ENCODE peak calls at places on chromosomes 2 and 18, in six cellular contexts. X is body of pancreas, P is AG04450, D is sigmoid colon, Q is Peyer's patch, M is fibroblast of pulmonary artery. J is an unnamed sample.
A peak's percentile ranks its signal among the peaks of the same experiment; 100 is the strongest.

GRCh38 chr2:191249131-191249813 is 4.1 kb downstream of the MYO1B start:
- DNase-seq in Q (no peak), P (no peak), X (no peak), M (peak; percentile 20), D (no peak), J (no peak)

GRCh38 chr18:26457611-26458350 is 90.6 kb downstream of the KCTD1 start:
- DNase-seq in D (no peak), X (no peak), P (no peak), M (no peak), Q (no peak), J (no peak)

GRCh38 chr2:27050281-27050995 is 1.0 kb upstream of the AGBL5 start:
- DNase-seq in M (peak; percentile 95), Q (peak; percentile 97), P (peak; percentile 95), X (peak; percentile 93), D (peak; percentile 96), J (peak; percentile 92)

GRCh38 chr2:54499666-54500065 is 43.5 kb downstream of the SPTBN1 start:
- DNase-seq in D (no peak), P (no peak), X (peak; percentile 19), M (peak; percentile 73), Q (no peak), J (no peak)

GRCh38 chr2:72144746-72145657 is 2.7 kb downstream of the CYP26B1 start:
- DNase-seq in P (no peak), X (peak; percentile 35), M (no peak), Q (peak; percentile 62), D (peak; percentile 76), J (no peak)

GRCh38 chr2:47664817-47665216 is 118.1 kb upstream of the MSH6 start:
- DNase-seq in D (no peak), X (peak; percentile 4), P (no peak), M (no peak), Q (peak; percentile 46), J (no peak)

GRCh38 chr2:240172071-240172895 is 31.8 kb upstream of the OTOS start:
- DNase-seq in P (no peak), M (no peak), X (no peak), Q (no peak), D (no peak), J (no peak)

GRCh38 chr2:10311736-10312135 is 9.0 kb downstream of the HPCAL1 start:
- DNase-seq in X (no peak), Q (no peak), M (no peak), D (no peak), P (no peak), J (no peak)

GRCh38 chr2:31558401-31559295 is 22.1 kb downstream of the SRD5A2 start:
- DNase-seq in M (peak; percentile 14), P (no peak), Q (no peak), D (no peak), X (no peak), J (peak; percentile 2)

DNA sequence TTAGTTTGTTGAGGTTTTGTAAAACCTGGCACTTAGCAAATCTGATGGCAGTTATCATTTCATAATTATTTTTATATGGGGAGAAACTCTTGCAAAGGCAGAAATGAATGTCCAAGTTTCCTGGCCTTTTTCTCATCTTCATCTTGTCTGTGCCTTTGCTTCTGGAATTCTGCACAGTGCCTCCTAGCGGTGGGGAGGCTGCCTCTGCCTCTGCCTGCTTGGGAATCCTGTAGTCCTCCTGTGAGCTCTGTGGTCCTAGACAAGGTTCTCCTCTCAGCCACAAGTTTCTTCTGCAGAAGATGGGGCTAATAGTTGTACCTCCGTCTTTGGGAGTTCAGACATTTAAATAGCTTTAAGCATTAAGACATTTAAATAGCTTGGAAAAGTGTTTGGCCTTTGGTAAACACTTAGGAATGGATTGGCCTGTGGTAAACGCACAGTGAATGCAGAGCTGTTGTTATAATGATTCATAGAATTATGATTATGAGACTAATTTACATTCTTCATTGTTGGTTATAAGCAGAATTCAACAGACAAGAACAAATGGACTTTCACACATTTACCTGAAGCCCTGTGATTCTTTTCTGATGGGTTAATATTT is 101.2 kb downstream of the ZNF236 start:
- DNase-seq in D (no peak), P (no peak), X (no peak), M (peak; percentile 31), Q (no peak), J (no peak)
- TF ChIP-seq CTCF in D (peak; percentile 31), P (peak; percentile 49), X (peak; percentile 23), M (peak; percentile 52), Q (no peak), J (peak; percentile 48)

DNA sequence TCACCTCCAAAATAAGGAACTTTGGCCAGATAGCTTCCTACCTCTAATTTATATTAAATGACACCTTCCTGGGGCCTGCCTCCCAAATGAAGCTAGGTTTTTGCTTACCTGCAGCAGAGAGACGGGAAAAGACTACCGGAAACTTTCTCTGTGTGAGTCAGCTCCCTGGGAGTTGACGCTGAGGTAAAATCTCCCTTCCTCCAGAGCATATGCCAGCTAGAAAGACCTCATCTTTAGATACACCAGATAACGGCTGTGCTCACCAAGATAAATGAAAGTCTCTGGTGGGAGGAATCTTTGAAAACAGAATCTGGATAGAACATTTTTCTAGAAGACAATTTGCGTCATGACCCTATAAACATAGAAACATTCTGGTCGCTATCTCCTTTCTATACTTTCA is 99.7 kb upstream of the RFX8 start:
- DNase-seq in P (no peak), Q (no peak), X (no peak), M (no peak), D (no peak), J (no peak)
- H3K4me3 ChIP-seq in P (no peak overlapping the region), Q (no peak overlapping the region), X (no peak overlapping the region), M (no peak overlapping the region), D (no peak overlapping the region), J (no peak overlapping the region)

GRCh38 chr2:223601932-223602676 is at the start of gene SCG2:
- DNase-seq in P (peak; percentile 87), M (peak; percentile 95), Q (peak; percentile 61), D (peak; percentile 80), X (peak; percentile 76), J (peak; percentile 60)
- TF ChIP-seq CTCF in P (peak; percentile 48), M (peak; percentile 43), Q (no peak), D (no peak), X (peak; percentile 41), J (peak; percentile 5)

DNA sequence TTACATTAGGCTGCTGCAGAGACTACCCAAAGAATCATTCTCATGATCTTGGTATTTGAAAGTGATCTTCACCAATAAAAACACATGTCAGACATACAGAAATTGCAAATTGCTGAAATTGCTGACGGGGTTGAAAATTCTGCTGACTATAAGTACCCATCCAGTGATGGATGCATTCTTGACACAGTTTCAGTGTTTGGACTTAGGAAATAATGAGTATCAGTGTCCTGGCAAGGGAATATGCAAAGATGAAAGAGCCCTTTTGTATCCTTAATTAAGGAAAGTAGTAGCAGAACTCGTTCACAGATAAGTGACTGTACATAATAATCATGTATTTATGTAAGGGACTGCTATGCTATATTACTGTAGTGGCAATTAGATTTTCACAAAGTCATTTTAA is 221.1 kb upstream of the ATP5MC3 start:
- DNase-seq in Q (no peak), D (no peak), X (no peak), M (no peak), P (no peak), J (no peak)
- H3K4me3 ChIP-seq in Q (no peak overlapping the region), D (no peak overlapping the region), X (no peak overlapping the region), M (no peak overlapping the region), P (no peak overlapping the region), J (no peak overlapping the region)

GRCh38 chr18:10482363-10482984 is 28.0 kb downstream of the APCDD1 start:
- DNase-seq in X (no peak), Q (no peak), M (no peak), P (no peak), D (no peak), J (no peak)
- TF ChIP-seq CTCF in X (no peak), Q (no peak), M (no peak), P (no peak), D (no peak), J (no peak)

GRCh38 chr2:12017499-12018185 is 271.2 kb downstream of the LPIN1 start:
- DNase-seq in D (no peak), X (no peak), Q (no peak), P (no peak), M (no peak), J (no peak)

DNA sequence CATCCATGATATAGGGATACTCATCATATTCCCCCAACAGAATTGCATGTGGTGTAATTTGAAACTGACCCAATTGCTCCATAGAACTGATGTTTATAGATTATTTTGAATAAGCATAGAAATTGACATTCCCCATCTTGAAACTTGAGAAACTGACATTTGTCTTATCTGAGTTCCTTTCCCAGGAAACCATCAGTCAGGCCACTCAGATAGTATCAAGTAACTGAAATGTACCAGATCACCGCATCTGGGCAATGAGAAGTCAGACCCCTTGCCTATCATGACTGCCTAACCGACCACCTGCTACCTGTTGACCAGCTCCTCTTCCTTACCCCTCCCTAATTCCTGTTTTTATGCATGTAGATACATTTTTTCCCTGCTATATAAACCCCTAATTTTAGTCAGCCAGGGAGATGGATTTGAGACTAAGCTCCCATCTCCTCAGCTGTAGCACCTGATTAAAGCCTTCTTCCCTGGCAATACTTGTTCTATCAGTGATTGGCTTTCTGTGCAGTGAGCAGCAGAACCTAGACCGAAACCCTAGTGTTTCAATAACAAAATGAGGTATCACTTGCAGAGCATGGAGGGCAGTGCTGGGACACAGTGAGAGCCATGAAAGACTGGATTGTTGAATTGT is 274.5 kb downstream of the LPIN1 start:
- DNase-seq in Q (no peak), D (no peak), P (no peak), M (no peak), X (no peak), J (no peak)
- H3K4me3 ChIP-seq in Q (no peak overlapping the region), D (no peak overlapping the region), P (no peak overlapping the region), M (no peak overlapping the region), X (no peak overlapping the region), J (no peak overlapping the region)

GRCh38 chr2:207503234-207503633 is 26.5 kb upstream of the CREB1 start:
- DNase-seq in D (no peak), P (no peak), X (peak; percentile 20), Q (no peak), M (peak; percentile 68), J (no peak)

GRCh38 chr2:207505180-207505579 is 24.6 kb upstream of the CREB1 start:
- DNase-seq in D (no peak), P (no peak), M (no peak), X (no peak), Q (no peak), J (no peak)

GRCh38 chr2:207506426-207506825 is 23.3 kb upstream of the CREB1 start:
- DNase-seq in M (no peak), X (no peak), D (no peak), Q (no peak), P (no peak), J (no peak)

GRCh38 chr2:207505728-207506127 is 24.0 kb upstream of the CREB1 start:
- DNase-seq in M (peak; percentile 81), Q (no peak), D (no peak), P (no peak), X (no peak), J (no peak)

GRCh38 chr2:207504513-207505171 is 25.1 kb upstream of the CREB1 start:
- DNase-seq in Q (no peak), P (no peak), D (no peak), X (no peak), M (peak; percentile 69), J (peak; percentile 67)
- TF ChIP-seq CTCF in Q (no peak), P (no peak), D (no peak), X (no peak), M (peak; percentile 18), J (peak; percentile 20)